ENCODE peak calls at places on chromosome 5, in seven cellular contexts. A is fibroblast of lung, M is PC-3, V is GM23248, J is OCI-LY7, S is Karpas-422, E is GM23338. W is an unnamed sample.

GRCh38 chr5:140145818-140146522 is 20.2 kb downstream of the IGIP start:
- DNase-seq in A (peak; percentile 58), M (peak; percentile 35), V (peak; percentile 94), J (no peak), S (no peak), E (peak; percentile 80), W (peak; percentile 91)

GRCh38 chr5:37086466-37087178 is 162.6 kb downstream of the CPLANE1 start:
- DNase-seq in A (peak; percentile 73), M (peak; percentile 37), V (peak; percentile 42), J (no peak), S (no peak), E (peak; percentile 53), W (no peak)

GRCh38 chr5:175216991-175217390 is 227.0 kb downstream of the DRD1 start:
- DNase-seq in A (peak; percentile 37), M (peak; percentile 57), V (peak; percentile 65), J (no peak), S (no peak), E (no peak), W (no peak)

GRCh38 chr5:109743041-109743531 is 53.4 kb downstream of the MAN2A1 start:
- DNase-seq in A (no peak), M (no peak), V (no peak), J (no peak), S (no peak), E (no peak), W (no peak)

GRCh38 chr5:2569201-2569600 is 182.3 kb downstream of the IRX2 start:
- DNase-seq in A (no peak), M (no peak), V (no peak), J (no peak), S (no peak), E (no peak), W (no peak)

GRCh38 chr5:80672140-80672736 is 17.5 kb upstream of the DHFR start:
- DNase-seq in A (peak; percentile 77), M (peak; percentile 79), V (peak; percentile 79), J (peak; percentile 78), S (peak; percentile 89), E (peak; percentile 89), W (peak; percentile 82)

GRCh38 chr5:54756796-54757402 is 228.5 kb downstream of the ESM1 start:
- DNase-seq in A (no peak), M (no peak), V (peak; percentile 72), J (no peak), S (no peak), E (no peak), W (no peak)

GRCh38 chr5:32833621-32834102 is 122.5 kb downstream of the NPR3 start:
- DNase-seq in A (no peak), M (no peak), V (no peak), J (no peak), S (no peak), E (no peak), W (no peak)

GRCh38 chr5:170571331-170571731 is 67.5 kb downstream of the KCNIP1 start:
- DNase-seq in A (no peak), M (peak; percentile 29), V (peak; percentile 78), J (no peak), S (no peak), E (peak; percentile 30), W (no peak)

GRCh38 chr5:146002491-146002890 is 66.1 kb downstream of the SH3RF2 start:
- DNase-seq in A (no peak), M (no peak), V (no peak), J (no peak), S (no peak), E (no peak), W (no peak)

GRCh38 chr5:175742290-175742994 is 84.6 kb downstream of the HRH2 start:
- DNase-seq in A (no peak), M (no peak), V (no peak), J (no peak), S (no peak), E (no peak), W (no peak)

GRCh38 chr5:121378559-121379359 is 472.9 kb upstream of the FTMT start:
- DNase-seq in A (no peak), M (no peak), V (no peak), J (no peak), S (no peak), E (peak; percentile 26), W (no peak)

GRCh38 chr5:66864240-66864884 is 268.2 kb downstream of the MAST4 start:
- DNase-seq in A (peak; percentile 76), M (peak; percentile 1), V (peak; percentile 78), J (peak; percentile 3), S (no peak), E (peak; percentile 59), W (no peak)

GRCh38 chr5:37955748-37956147 is 115.9 kb upstream of the GDNF start:
- DNase-seq in A (no peak), M (peak; percentile 11), V (no peak), J (no peak), S (no peak), E (no peak), W (no peak)

GRCh38 chr5:134784946-134785620 is 26.5 kb downstream of the DDX46 start:
- DNase-seq in A (no peak), M (no peak), V (peak; percentile 61), J (no peak), S (no peak), E (peak; percentile 27), W (no peak)

GRCh38 chr5:39176740-39177628 is 42.4 kb downstream of the FYB1 start:
- DNase-seq in A (no peak), M (no peak), V (no peak), J (no peak), S (peak; percentile 52), E (no peak), W (no peak)

GRCh38 chr5:39423331-39423751 is 1.4 kb downstream of the DAB2 start:
- DNase-seq in A (no peak), M (peak; percentile 34), V (peak; percentile 59), J (no peak), S (no peak), E (peak; percentile 15), W (peak; percentile 41)

GRCh38 chr5:54366707-54367106 is 56.3 kb upstream of the ARL15 start:
- DNase-seq in A (no peak), M (no peak), V (no peak), J (no peak), S (no peak), E (no peak), W (no peak)

GRCh38 chr5:19920761-19921160 is 67.2 kb downstream of the CDH18 start:
- DNase-seq in A (peak; percentile 12), M (peak; percentile 6), V (peak; percentile 12), J (no peak), S (no peak), E (no peak), W (no peak)

GRCh38 chr5:37658440-37658839 is 181.4 kb downstream of the GDNF start:
- DNase-seq in A (no peak), M (peak; percentile 35), V (no peak), J (no peak), S (no peak), E (no peak), W (no peak)

GRCh38 chr5:14720236-14720923 is 55.9 kb downstream of the OTULIN start:
- DNase-seq in A (peak; percentile 37), M (peak; percentile 45), V (peak; percentile 84), J (no peak), S (no peak), E (no peak), W (no peak)

GRCh38 chr5:171709930-171710329 is 75.7 kb upstream of the SMIM23 start:
- DNase-seq in A (no peak), M (no peak), V (peak; percentile 10), J (no peak), S (no peak), E (no peak), W (no peak)
- H3K79me2 ChIP-seq in A (no peaks in the 10 kb centered on the region), M (no peaks in the 10 kb centered on the region), V (no peaks in the 10 kb centered on the region), J (no peaks in the 10 kb centered on the region), S (no peaks in the 10 kb centered on the region), E (no peaks in the 10 kb centered on the region), W (no peaks in the 10 kb centered on the region)

DNA sequence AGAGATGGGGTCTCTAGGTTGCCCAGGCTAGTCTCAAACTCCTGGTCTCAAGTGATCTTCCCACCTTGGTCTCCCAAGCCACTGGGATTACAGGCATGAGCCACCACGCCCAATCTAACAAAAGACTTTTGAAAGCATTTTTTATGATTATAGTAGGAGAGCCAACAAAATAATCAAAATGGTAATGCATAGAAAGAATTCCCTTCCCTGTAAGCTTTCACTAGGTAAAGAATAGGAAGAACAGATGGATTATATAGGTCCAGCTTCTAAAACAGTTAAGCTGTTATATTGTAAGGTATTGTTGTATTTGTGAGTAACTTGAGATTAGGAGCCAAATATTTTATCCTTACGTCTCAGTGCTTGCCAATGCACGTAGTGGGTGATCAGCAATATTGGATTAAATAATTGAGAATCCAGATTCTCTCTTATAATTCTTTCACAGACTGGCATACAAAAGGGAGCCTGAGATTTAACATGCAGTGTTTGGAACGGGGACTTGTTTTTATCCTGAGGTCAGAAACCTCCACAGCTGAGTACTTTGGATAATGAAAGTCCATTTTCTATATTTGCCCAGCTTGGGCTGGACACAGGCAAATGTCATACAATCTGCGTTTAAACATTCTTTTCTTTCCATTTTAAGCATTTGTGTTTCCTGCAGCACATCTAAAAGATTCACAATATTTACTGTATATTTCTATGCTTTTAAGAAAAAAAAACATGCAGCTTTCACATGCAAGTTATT is 238.5 kb downstream of the ARRDC3 start:
- DNase-seq in A (no peak), M (no peak), V (no peak), J (no peak), S (no peak), E (no peak), W (no peak)
- H3K27ac ChIP-seq in A (no peak overlapping the region), M (no peak overlapping the region), V (no peak overlapping the region), J (no peak overlapping the region), S (no peak overlapping the region), E (no peak overlapping the region), W (no peak overlapping the region)

DNA sequence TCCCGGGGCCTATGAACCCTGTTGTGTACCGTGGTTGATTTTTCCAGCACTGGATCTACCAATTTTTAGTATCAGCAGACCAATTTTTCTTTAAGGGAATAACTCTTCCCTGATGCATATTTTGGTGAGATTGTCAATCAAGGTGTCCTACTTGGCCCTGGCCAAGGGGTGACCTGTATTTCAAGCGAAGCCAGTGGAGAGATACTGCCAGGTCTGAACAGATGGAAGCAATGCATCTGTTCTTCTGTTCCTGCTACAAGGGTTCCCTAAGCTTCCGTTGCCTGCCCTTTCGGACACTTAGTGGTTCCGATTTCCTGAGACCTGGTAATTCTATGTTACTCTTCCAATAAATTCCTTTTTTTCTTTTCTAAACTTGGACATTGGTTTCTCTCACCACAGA is 37.3 kb downstream of the ADAM19 start:
- DNase-seq in A (no peak), M (no peak), V (no peak), J (no peak), S (no peak), E (no peak), W (no peak)
- H3K79me2 ChIP-seq in A (peaks cover 17% of the 10 kb centered on the region), M (peaks cover 70% of the 10 kb centered on the region), V (peaks cover 63% of the 10 kb centered on the region), J (peaks cover 22% of the 10 kb centered on the region), S (no peaks in the 10 kb centered on the region), E (peaks cover 7% of the 10 kb centered on the region), W (peaks cover 2% of the 10 kb centered on the region)

GRCh38 chr5:88145205-88145602 is 123.4 kb downstream of the TMEM161B start:
- DNase-seq in A (no peak), M (no peak), V (no peak), J (no peak), S (no peak), E (peak; percentile 18), W (peak; percentile 15)

GRCh38 chr5:88142801-88143692 is 125.6 kb downstream of the TMEM161B start:
- DNase-seq in A (peak; percentile 28), M (no peak), V (peak; percentile 43), J (no peak), S (no peak), E (peak; percentile 34), W (peak; percentile 45)

GRCh38 chr5:88143693-88144218 is 124.9 kb downstream of the TMEM161B start:
- DNase-seq in A (no peak), M (no peak), V (no peak), J (no peak), S (no peak), E (peak; percentile 3), W (peak; percentile 12)

GRCh38 chr5:88144219-88145040 is 124.2 kb downstream of the TMEM161B start:
- DNase-seq in A (no peak), M (no peak), V (no peak), J (no peak), S (no peak), E (peak; percentile 63), W (peak; percentile 63)

GRCh38 chr5:88145603-88146467 is 122.8 kb downstream of the TMEM161B start:
- DNase-seq in A (peak; percentile 9), M (no peak), V (peak; percentile 23), J (no peak), S (no peak), E (peak; percentile 83), W (peak; percentile 67)
- H3K27ac ChIP-seq in A (no peak overlapping the region), M (no peak overlapping the region), V (no peak overlapping the region), J (no peak overlapping the region), S (no peak overlapping the region), E (no peak overlapping the region), W (no peak overlapping the region)